ENCODE peak calls at places on chromosomes 5 and 9, in six cellular contexts. One of them, this sample, is unnamed.

GRCh38 chr5:82159014-82159413 is 119.1 kb downstream of the RPS23 start:
- DNase-seq in tibial artery: no peak
- DNase-seq in heart left ventricle: no peak
- DNase-seq in CD8-positive, alpha-beta T cell: no peak
- DNase-seq in aorta: no peak
- DNase-seq in psoas muscle: no peak
- DNase-seq in this sample: peak; percentile 78

GRCh38 chr5:116779846-116780245 is 205.2 kb upstream of the SEMA6A start:
- DNase-seq in aorta: no peak
- DNase-seq in psoas muscle: no peak
- DNase-seq in tibial artery: no peak
- DNase-seq in heart left ventricle: no peak
- DNase-seq in CD8-positive, alpha-beta T cell: no peak
- DNase-seq in this sample: no peak

GRCh38 chr5:55172937-55173695 is at the start of gene CDC20B:
- DNase-seq in heart left ventricle: peak; percentile 83
- DNase-seq in aorta: peak; percentile 92
- DNase-seq in tibial artery: peak; percentile 49
- DNase-seq in psoas muscle: peak; percentile 75
- DNase-seq in CD8-positive, alpha-beta T cell: peak; percentile 49
- DNase-seq in this sample: peak; percentile 93

GRCh38 chr5:150637245-150638052 is 3.0 kb upstream of the SYNPO start:
- DNase-seq in tibial artery: no peak
- DNase-seq in psoas muscle: no peak
- DNase-seq in heart left ventricle: peak; percentile 55
- DNase-seq in CD8-positive, alpha-beta T cell: no peak
- DNase-seq in aorta: peak; percentile 73
- DNase-seq in this sample: peak; percentile 58

GRCh38 chr5:32420506-32420905 is 24.0 kb downstream of the ZFR start:
- DNase-seq in CD8-positive, alpha-beta T cell: no peak
- DNase-seq in heart left ventricle: no peak
- DNase-seq in tibial artery: no peak
- DNase-seq in psoas muscle: no peak
- DNase-seq in aorta: no peak
- DNase-seq in this sample: peak; percentile 60

GRCh38 chr5:107431998-107432397 is 238.7 kb downstream of the EFNA5 start:
- DNase-seq in CD8-positive, alpha-beta T cell: no peak
- DNase-seq in aorta: no peak
- DNase-seq in psoas muscle: no peak
- DNase-seq in tibial artery: no peak
- DNase-seq in heart left ventricle: no peak
- DNase-seq in this sample: no peak

GRCh38 chr5:16552666-16553343 is 64.0 kb downstream of the RETREG1 start:
- DNase-seq in tibial artery: peak; percentile 85
- DNase-seq in heart left ventricle: peak; percentile 74
- DNase-seq in CD8-positive, alpha-beta T cell: peak; percentile 26
- DNase-seq in psoas muscle: peak; percentile 87
- DNase-seq in aorta: peak; percentile 88
- DNase-seq in this sample: peak; percentile 89

GRCh38 chr5:11777096-11777495 is 127.2 kb downstream of the CTNND2 start:
- DNase-seq in psoas muscle: no peak
- DNase-seq in aorta: no peak
- DNase-seq in CD8-positive, alpha-beta T cell: no peak
- DNase-seq in tibial artery: no peak
- DNase-seq in heart left ventricle: no peak
- DNase-seq in this sample: no peak

GRCh38 chr5:133278318-133278717 is 226.5 kb downstream of the HSPA4 start:
- DNase-seq in heart left ventricle: peak; percentile 15
- DNase-seq in tibial artery: no peak
- DNase-seq in aorta: no peak
- DNase-seq in CD8-positive, alpha-beta T cell: no peak
- DNase-seq in psoas muscle: no peak
- DNase-seq in this sample: no peak

GRCh38 chr9:38423939-38424843 is at the start of gene IGFBPL1:
- DNase-seq in CD8-positive, alpha-beta T cell: no peak
- DNase-seq in psoas muscle: no peak
- DNase-seq in tibial artery: no peak
- DNase-seq in heart left ventricle: no peak
- DNase-seq in aorta: no peak
- DNase-seq in this sample: peak; percentile 21

GRCh38 chr9:72315510-72316287 is 49.3 kb downstream of the ZFAND5 start:
- DNase-seq in tibial artery: peak; percentile 55
- DNase-seq in psoas muscle: peak; percentile 63
- DNase-seq in heart left ventricle: no peak
- DNase-seq in aorta: no peak
- DNase-seq in CD8-positive, alpha-beta T cell: no peak
- DNase-seq in this sample: peak; percentile 54

GRCh38 chr5:50967388-50968039 is 301.1 kb downstream of the PARP8 start:
- DNase-seq in CD8-positive, alpha-beta T cell: no peak
- DNase-seq in psoas muscle: no peak
- DNase-seq in heart left ventricle: no peak
- DNase-seq in aorta: no peak
- DNase-seq in tibial artery: no peak
- DNase-seq in this sample: no peak

GRCh38 chr9:30065888-30066287 is 2318.6 kb upstream of the ACO1 start:
- DNase-seq in heart left ventricle: no peak
- DNase-seq in psoas muscle: no peak
- DNase-seq in CD8-positive, alpha-beta T cell: no peak
- DNase-seq in aorta: no peak
- DNase-seq in tibial artery: no peak
- DNase-seq in this sample: no peak

GRCh38 chr9:136311433-136312375 is 7.8 kb upstream of the CCDC187 start:
- DNase-seq in heart left ventricle: no peak
- DNase-seq in tibial artery: no peak
- DNase-seq in psoas muscle: no peak
- DNase-seq in aorta: no peak
- DNase-seq in CD8-positive, alpha-beta T cell: no peak
- DNase-seq in this sample: no peak

GRCh38 chr9:83472221-83472665 is 66.0 kb downstream of the FRMD3 start:
- DNase-seq in heart left ventricle: no peak
- DNase-seq in CD8-positive, alpha-beta T cell: no peak
- DNase-seq in psoas muscle: no peak
- DNase-seq in aorta: no peak
- DNase-seq in tibial artery: no peak
- DNase-seq in this sample: no peak

GRCh38 chr5:138360941-138361452 is 8.5 kb downstream of the KDM3B start:
- DNase-seq in psoas muscle: no peak
- DNase-seq in heart left ventricle: no peak
- DNase-seq in tibial artery: no peak
- DNase-seq in CD8-positive, alpha-beta T cell: no peak
- DNase-seq in aorta: no peak
- DNase-seq in this sample: no peak

GRCh38 chr5:164153469-164154172 is 648.2 kb downstream of the MAT2B start:
- DNase-seq in tibial artery: no peak
- DNase-seq in heart left ventricle: no peak
- DNase-seq in CD8-positive, alpha-beta T cell: no peak
- DNase-seq in psoas muscle: no peak
- DNase-seq in aorta: no peak
- DNase-seq in this sample: no peak

GRCh38 chr5:4005335-4005734 is 409.7 kb downstream of the IRX1 start:
- DNase-seq in aorta: no peak
- DNase-seq in psoas muscle: no peak
- DNase-seq in tibial artery: no peak
- DNase-seq in CD8-positive, alpha-beta T cell: no peak
- DNase-seq in heart left ventricle: no peak
- DNase-seq in this sample: no peak

GRCh38 chr5:4011943-4012342 is 416.3 kb downstream of the IRX1 start:
- DNase-seq in tibial artery: no peak
- DNase-seq in CD8-positive, alpha-beta T cell: no peak
- DNase-seq in heart left ventricle: no peak
- DNase-seq in aorta: no peak
- DNase-seq in psoas muscle: no peak
- DNase-seq in this sample: no peak

DNA sequence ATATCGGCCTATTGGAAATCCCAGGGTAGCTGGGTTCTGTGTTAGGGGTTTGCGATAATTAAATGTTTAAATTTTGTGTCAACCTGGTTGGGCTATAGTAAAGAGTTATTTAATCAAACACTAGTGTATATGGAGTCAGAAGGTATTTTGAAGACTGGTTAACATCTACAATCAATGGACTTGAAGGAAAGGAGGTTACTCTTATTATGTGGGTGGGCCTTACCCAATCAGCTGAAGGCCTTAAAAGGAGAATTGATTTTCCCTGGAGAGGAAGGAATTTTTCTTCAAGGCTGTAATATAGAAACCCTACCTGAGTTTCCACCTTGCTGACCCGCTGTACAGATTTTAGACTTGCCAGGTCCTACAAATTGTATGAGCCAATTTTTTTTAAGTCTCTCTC is 411.4 kb downstream of the IRX1 start:
- DNase-seq in aorta: no peak
- DNase-seq in tibial artery: no peak
- DNase-seq in CD8-positive, alpha-beta T cell: no peak
- DNase-seq in heart left ventricle: no peak
- DNase-seq in psoas muscle: no peak
- DNase-seq in this sample: no peak
- H3K9me3 ChIP-seq in aorta: no peaks in the 10 kb centered on the region
- H3K9me3 ChIP-seq in tibial artery: no peaks in the 10 kb centered on the region
- H3K9me3 ChIP-seq in CD8-positive, alpha-beta T cell: no peaks in the 10 kb centered on the region
- H3K9me3 ChIP-seq in heart left ventricle: no peaks in the 10 kb centered on the region
- H3K9me3 ChIP-seq in psoas muscle: no peaks in the 10 kb centered on the region
- H3K9me3 ChIP-seq in this sample: no peaks in the 10 kb centered on the region

GRCh38 chr5:140565780-140566095 is 1.1 kb downstream of the SLC35A4 start:
- DNase-seq in CD8-positive, alpha-beta T cell: no peak
- DNase-seq in heart left ventricle: no peak
- DNase-seq in aorta: no peak
- DNase-seq in tibial artery: no peak
- DNase-seq in psoas muscle: no peak
- DNase-seq in this sample: peak; percentile 23

GRCh38 chr5:140567871-140568270 is 3.2 kb downstream of the SLC35A4 start:
- DNase-seq in tibial artery: no peak
- DNase-seq in psoas muscle: no peak
- DNase-seq in CD8-positive, alpha-beta T cell: no peak
- DNase-seq in aorta: no peak
- DNase-seq in heart left ventricle: no peak
- DNase-seq in this sample: no peak

GRCh38 chr5:140565024-140565779 is 574 bp downstream of the SLC35A4 start:
- DNase-seq in aorta: no peak
- DNase-seq in heart left ventricle: no peak
- DNase-seq in psoas muscle: no peak
- DNase-seq in tibial artery: no peak
- DNase-seq in CD8-positive, alpha-beta T cell: no peak
- DNase-seq in this sample: peak; percentile 15

GRCh38 chr5:140567136-140567818 is 2.6 kb downstream of the SLC35A4 start:
- DNase-seq in heart left ventricle: no peak
- DNase-seq in CD8-positive, alpha-beta T cell: no peak
- DNase-seq in tibial artery: no peak
- DNase-seq in aorta: no peak
- DNase-seq in psoas muscle: no peak
- DNase-seq in this sample: no peak

DNA sequence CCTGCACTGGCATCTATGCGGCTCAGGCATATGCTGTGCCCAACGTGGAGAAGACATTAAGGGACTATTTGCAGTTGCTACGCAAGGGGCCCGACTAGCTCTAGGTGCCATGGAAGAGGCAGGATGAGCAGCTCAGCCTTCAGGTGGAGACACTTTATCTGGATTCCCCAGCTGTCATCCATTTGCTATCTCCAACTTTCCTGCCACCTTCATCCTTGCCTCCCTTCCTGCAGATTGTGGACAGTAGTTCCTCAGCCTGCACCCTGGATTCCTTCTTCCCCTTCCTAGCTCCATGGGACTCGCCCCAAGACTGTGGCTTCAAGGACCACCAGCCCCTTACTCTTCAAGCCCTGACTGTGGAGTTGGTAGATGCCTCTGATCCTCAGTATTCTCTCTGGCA is 2.0 kb downstream of the SLC35A4 start:
- DNase-seq in aorta: no peak
- DNase-seq in psoas muscle: no peak
- DNase-seq in heart left ventricle: no peak
- DNase-seq in CD8-positive, alpha-beta T cell: no peak
- DNase-seq in tibial artery: no peak
- DNase-seq in this sample: no peak
- H3K4me1 ChIP-seq in aorta: no peaks in the 10 kb centered on the region
- H3K4me1 ChIP-seq in psoas muscle: peaks cover 88% of the 10 kb centered on the region
- H3K4me1 ChIP-seq in heart left ventricle: peaks cover 18% of the 10 kb centered on the region
- H3K4me1 ChIP-seq in CD8-positive, alpha-beta T cell: peaks cover 37% of the 10 kb centered on the region
- H3K4me1 ChIP-seq in tibial artery: peaks cover 66% of the 10 kb centered on the region
- H3K4me1 ChIP-seq in this sample: peaks cover 14% of the 10 kb centered on the region

GRCh38 chr5:14339467-14339866 is 196.3 kb downstream of the TRIO start:
- DNase-seq in tibial artery: no peak
- DNase-seq in aorta: no peak
- DNase-seq in psoas muscle: no peak
- DNase-seq in heart left ventricle: no peak
- DNase-seq in CD8-positive, alpha-beta T cell: no peak
- DNase-seq in this sample: no peak

GRCh38 chr5:14343376-14343775 is 200.2 kb downstream of the TRIO start:
- DNase-seq in psoas muscle: no peak
- DNase-seq in heart left ventricle: no peak
- DNase-seq in CD8-positive, alpha-beta T cell: no peak
- DNase-seq in aorta: no peak
- DNase-seq in tibial artery: no peak
- DNase-seq in this sample: no peak

GRCh38 chr5:14337603-14338002 is 194.5 kb downstream of the TRIO start:
- DNase-seq in heart left ventricle: no peak
- DNase-seq in tibial artery: no peak
- DNase-seq in psoas muscle: no peak
- DNase-seq in CD8-positive, alpha-beta T cell: no peak
- DNase-seq in aorta: peak; percentile 79
- DNase-seq in this sample: no peak

GRCh38 chr5:14341571-14342225 is 198.6 kb downstream of the TRIO start:
- DNase-seq in CD8-positive, alpha-beta T cell: no peak
- DNase-seq in heart left ventricle: no peak
- DNase-seq in aorta: no peak
- DNase-seq in tibial artery: no peak
- DNase-seq in psoas muscle: no peak
- DNase-seq in this sample: no peak

GRCh38 chr5:14342306-14342705 is 199.2 kb downstream of the TRIO start:
- DNase-seq in psoas muscle: no peak
- DNase-seq in aorta: no peak
- DNase-seq in CD8-positive, alpha-beta T cell: no peak
- DNase-seq in tibial artery: no peak
- DNase-seq in heart left ventricle: no peak
- DNase-seq in this sample: no peak
- H3K36me3 ChIP-seq in psoas muscle: peaks cover 54% of the 10 kb centered on the region
- H3K36me3 ChIP-seq in aorta: peaks cover 2% of the 10 kb centered on the region
- H3K36me3 ChIP-seq in CD8-positive, alpha-beta T cell: no peaks in the 10 kb centered on the region
- H3K36me3 ChIP-seq in tibial artery: peaks cover 3% of the 10 kb centered on the region
- H3K36me3 ChIP-seq in heart left ventricle: peaks cover 65% of the 10 kb centered on the region
- H3K36me3 ChIP-seq in this sample: peaks cover 16% of the 10 kb centered on the region

GRCh38 chr5:178785999-178786398 is 55.5 kb upstream of the ZNF354A start:
- DNase-seq in aorta: peak; percentile 37
- DNase-seq in CD8-positive, alpha-beta T cell: no peak
- DNase-seq in tibial artery: no peak
- DNase-seq in psoas muscle: no peak
- DNase-seq in heart left ventricle: no peak
- DNase-seq in this sample: no peak

GRCh38 chr5:178788381-178789085 is 58.1 kb upstream of the ZNF354A start:
- DNase-seq in heart left ventricle: no peak
- DNase-seq in tibial artery: no peak
- DNase-seq in aorta: peak; percentile 38
- DNase-seq in CD8-positive, alpha-beta T cell: no peak
- DNase-seq in psoas muscle: no peak
- DNase-seq in this sample: no peak

GRCh38 chr5:178786859-178787499 is 56.5 kb upstream of the ZNF354A start:
- DNase-seq in tibial artery: no peak
- DNase-seq in aorta: peak; percentile 38
- DNase-seq in psoas muscle: no peak
- DNase-seq in CD8-positive, alpha-beta T cell: no peak
- DNase-seq in heart left ventricle: no peak
- DNase-seq in this sample: no peak

GRCh38 chr5:178786424-178786823 is 56.0 kb upstream of the ZNF354A start:
- DNase-seq in heart left ventricle: no peak
- DNase-seq in CD8-positive, alpha-beta T cell: no peak
- DNase-seq in psoas muscle: no peak
- DNase-seq in tibial artery: no peak
- DNase-seq in aorta: peak; percentile 39
- DNase-seq in this sample: no peak

GRCh38 chr5:178787889-178788288 is 57.4 kb upstream of the ZNF354A start:
- DNase-seq in psoas muscle: no peak
- DNase-seq in CD8-positive, alpha-beta T cell: no peak
- DNase-seq in aorta: no peak
- DNase-seq in tibial artery: no peak
- DNase-seq in heart left ventricle: no peak
- DNase-seq in this sample: no peak
- H3K9me3 ChIP-seq in psoas muscle: no peaks in the 10 kb centered on the region
- H3K9me3 ChIP-seq in CD8-positive, alpha-beta T cell: no peaks in the 10 kb centered on the region
- H3K9me3 ChIP-seq in aorta: no peaks in the 10 kb centered on the region
- H3K9me3 ChIP-seq in tibial artery: no peaks in the 10 kb centered on the region
- H3K9me3 ChIP-seq in heart left ventricle: no peaks in the 10 kb centered on the region
- H3K9me3 ChIP-seq in this sample: no peaks in the 10 kb centered on the region